ENCODE peak calls at places on chromosome 1, in five cellular contexts. One of them, this sample, is unnamed.

GRCh38 chr1:46458190-46458589 is 31.4 kb upstream of the DMBX1 start:
- DNase-seq in mesothelial cell of epicardium: no peak
- DNase-seq in fibroblast of villous mesenchyme: no peak
- DNase-seq in esophagus squamous epithelium: no peak
- DNase-seq in psoas muscle: peak; percentile 8
- DNase-seq in this sample: no peak

GRCh38 chr1:12171206-12172041 is 4.6 kb downstream of the TNFRSF1B start:
- DNase-seq in mesothelial cell of epicardium: no peak
- DNase-seq in psoas muscle: no peak
- DNase-seq in esophagus squamous epithelium: no peak
- DNase-seq in fibroblast of villous mesenchyme: no peak
- DNase-seq in this sample: no peak

GRCh38 chr1:220526294-220526693 is 1.6 kb upstream of the MARK1 start:
- DNase-seq in fibroblast of villous mesenchyme: no peak
- DNase-seq in mesothelial cell of epicardium: no peak
- DNase-seq in psoas muscle: no peak
- DNase-seq in esophagus squamous epithelium: no peak
- DNase-seq in this sample: no peak

GRCh38 chr1:204041803-204042505 is 31.0 kb upstream of the SOX13 start:
- DNase-seq in mesothelial cell of epicardium: no peak
- DNase-seq in psoas muscle: no peak
- DNase-seq in esophagus squamous epithelium: no peak
- DNase-seq in fibroblast of villous mesenchyme: peak; percentile 50
- DNase-seq in this sample: no peak

GRCh38 chr1:174134000-174134659 is 25.2 kb upstream of the RABGAP1L start:
- DNase-seq in psoas muscle: no peak
- DNase-seq in mesothelial cell of epicardium: no peak
- DNase-seq in esophagus squamous epithelium: no peak
- DNase-seq in fibroblast of villous mesenchyme: no peak
- DNase-seq in this sample: no peak

GRCh38 chr1:218585565-218586184 is 240.5 kb downstream of the TGFB2 start:
- DNase-seq in fibroblast of villous mesenchyme: peak; percentile 82
- DNase-seq in mesothelial cell of epicardium: no peak
- DNase-seq in psoas muscle: no peak
- DNase-seq in esophagus squamous epithelium: no peak
- DNase-seq in this sample: peak; percentile 32

GRCh38 chr1:31583995-31584868 is 7.9 kb downstream of the TINAGL1 start:
- DNase-seq in fibroblast of villous mesenchyme: peak; percentile 79
- DNase-seq in psoas muscle: peak; percentile 83
- DNase-seq in mesothelial cell of epicardium: no peak
- DNase-seq in esophagus squamous epithelium: no peak
- DNase-seq in this sample: no peak

GRCh38 chr1:181010789-181011188 is 11.9 kb downstream of the STX6 start:
- DNase-seq in esophagus squamous epithelium: no peak
- DNase-seq in fibroblast of villous mesenchyme: peak; percentile 32
- DNase-seq in psoas muscle: no peak
- DNase-seq in mesothelial cell of epicardium: no peak
- DNase-seq in this sample: peak; percentile 59

GRCh38 chr1:67559222-67559700 is 125.7 kb upstream of the GADD45A start:
- DNase-seq in mesothelial cell of epicardium: no peak
- DNase-seq in psoas muscle: peak; percentile 77
- DNase-seq in esophagus squamous epithelium: no peak
- DNase-seq in fibroblast of villous mesenchyme: peak; percentile 55
- DNase-seq in this sample: peak; percentile 71

GRCh38 chr1:77706321-77706720 is 23.9 kb upstream of the ZZZ3 start:
- DNase-seq in fibroblast of villous mesenchyme: peak; percentile 3
- DNase-seq in psoas muscle: no peak
- DNase-seq in mesothelial cell of epicardium: no peak
- DNase-seq in esophagus squamous epithelium: no peak
- DNase-seq in this sample: peak; percentile 36

GRCh38 chr1:166975361-166976129 is at the start of gene ILDR2:
- DNase-seq in fibroblast of villous mesenchyme: peak; percentile 16
- DNase-seq in mesothelial cell of epicardium: peak; percentile 32
- DNase-seq in psoas muscle: peak; percentile 66
- DNase-seq in esophagus squamous epithelium: no peak
- DNase-seq in this sample: no peak

GRCh38 chr1:8077120-8077573 is 51.0 kb upstream of the ERRFI1 start:
- DNase-seq in psoas muscle: peak; percentile 69
- DNase-seq in fibroblast of villous mesenchyme: peak; percentile 93
- DNase-seq in mesothelial cell of epicardium: no peak
- DNase-seq in esophagus squamous epithelium: no peak
- DNase-seq in this sample: peak; percentile 83

GRCh38 chr1:224784606-224785328 is 144.7 kb upstream of the DNAH14 start:
- DNase-seq in psoas muscle: no peak
- DNase-seq in mesothelial cell of epicardium: no peak
- DNase-seq in esophagus squamous epithelium: no peak
- DNase-seq in fibroblast of villous mesenchyme: peak; percentile 10
- DNase-seq in this sample: peak; percentile 30

GRCh38 chr1:47782414-47783165 is 214.6 kb downstream of the TRABD2B start:
- DNase-seq in fibroblast of villous mesenchyme: no peak
- DNase-seq in esophagus squamous epithelium: no peak
- DNase-seq in psoas muscle: peak; percentile 69
- DNase-seq in mesothelial cell of epicardium: no peak
- DNase-seq in this sample: no peak

GRCh38 chr1:9061949-9062555 is 7.4 kb downstream of the SLC2A5 start:
- DNase-seq in fibroblast of villous mesenchyme: no peak
- DNase-seq in esophagus squamous epithelium: no peak
- DNase-seq in mesothelial cell of epicardium: no peak
- DNase-seq in psoas muscle: no peak
- DNase-seq in this sample: no peak

DNA sequence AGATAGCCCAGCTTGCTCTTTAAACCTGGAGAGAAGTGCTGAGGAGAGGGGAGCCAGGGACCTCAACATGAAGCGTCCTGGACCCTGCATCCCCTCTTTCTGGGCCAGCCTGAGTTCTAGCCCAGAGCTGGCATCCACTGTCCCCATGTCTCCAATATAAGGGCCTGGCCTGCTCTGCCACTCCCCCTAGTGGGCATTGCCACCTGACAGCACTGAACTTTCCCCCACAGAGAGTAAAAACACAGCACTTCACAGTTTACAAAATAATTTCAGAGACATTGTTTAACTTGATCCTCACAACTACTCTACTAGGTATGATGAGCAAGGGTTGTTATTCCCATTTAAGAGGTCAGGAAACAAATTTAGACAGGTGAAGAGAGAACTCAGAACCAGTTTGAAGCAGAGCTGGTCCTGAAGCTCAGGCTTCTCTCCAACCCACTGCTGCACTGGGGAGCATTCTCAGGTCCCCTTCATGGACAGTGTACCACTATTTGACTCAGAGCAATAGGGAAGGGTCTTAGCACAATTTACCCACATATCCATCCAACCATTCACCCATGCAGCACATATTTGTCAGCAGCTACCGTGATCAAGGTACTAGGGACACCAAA is 151.2 kb downstream of the DMRTA2 start:
- DNase-seq in fibroblast of villous mesenchyme: no peak
- DNase-seq in psoas muscle: peak; percentile 56
- DNase-seq in esophagus squamous epithelium: no peak
- DNase-seq in mesothelial cell of epicardium: no peak
- DNase-seq in this sample: no peak
- TF ChIP-seq CTCF in fibroblast of villous mesenchyme: peak; percentile 46
- TF ChIP-seq CTCF in psoas muscle: peak; percentile 47
- TF ChIP-seq CTCF in esophagus squamous epithelium: peak; percentile 47
- TF ChIP-seq CTCF in mesothelial cell of epicardium: no peak
- TF ChIP-seq CTCF in this sample: peak; percentile 38

GRCh38 chr1:157380523-157380922 is 171.8 kb downstream of the FCRL5 start:
- DNase-seq in mesothelial cell of epicardium: no peak
- DNase-seq in esophagus squamous epithelium: no peak
- DNase-seq in psoas muscle: no peak
- DNase-seq in fibroblast of villous mesenchyme: no peak
- DNase-seq in this sample: no peak

GRCh38 chr1:157371826-157372225 is 180.5 kb downstream of the FCRL5 start:
- DNase-seq in mesothelial cell of epicardium: no peak
- DNase-seq in esophagus squamous epithelium: no peak
- DNase-seq in psoas muscle: no peak
- DNase-seq in fibroblast of villous mesenchyme: no peak
- DNase-seq in this sample: no peak

GRCh38 chr1:157382351-157382750 is 170.0 kb downstream of the FCRL5 start:
- DNase-seq in mesothelial cell of epicardium: no peak
- DNase-seq in fibroblast of villous mesenchyme: no peak
- DNase-seq in esophagus squamous epithelium: no peak
- DNase-seq in psoas muscle: no peak
- DNase-seq in this sample: no peak

GRCh38 chr1:157377216-157377821 is 175.0 kb downstream of the FCRL5 start:
- DNase-seq in mesothelial cell of epicardium: no peak
- DNase-seq in esophagus squamous epithelium: no peak
- DNase-seq in psoas muscle: no peak
- DNase-seq in fibroblast of villous mesenchyme: peak; percentile 34
- DNase-seq in this sample: peak; percentile 25
- TF ChIP-seq CTCF in mesothelial cell of epicardium: peak; percentile 45
- TF ChIP-seq CTCF in esophagus squamous epithelium: peak; percentile 40
- TF ChIP-seq CTCF in psoas muscle: no peak
- TF ChIP-seq CTCF in fibroblast of villous mesenchyme: peak; percentile 81
- TF ChIP-seq CTCF in this sample: peak; percentile 81

GRCh38 chr1:26285366-26286063 is 5.6 kb downstream of the SH3BGRL3 start:
- DNase-seq in esophagus squamous epithelium: no peak
- DNase-seq in psoas muscle: peak; percentile 81
- DNase-seq in fibroblast of villous mesenchyme: no peak
- DNase-seq in mesothelial cell of epicardium: no peak
- DNase-seq in this sample: no peak

GRCh38 chr1:26284597-26285351 is 4.9 kb downstream of the SH3BGRL3 start:
- DNase-seq in fibroblast of villous mesenchyme: peak; percentile 86
- DNase-seq in psoas muscle: peak; percentile 92
- DNase-seq in mesothelial cell of epicardium: no peak
- DNase-seq in esophagus squamous epithelium: peak; percentile 44
- DNase-seq in this sample: peak; percentile 92

GRCh38 chr1:26283871-26284596 is 4.1 kb downstream of the SH3BGRL3 start:
- DNase-seq in fibroblast of villous mesenchyme: no peak
- DNase-seq in mesothelial cell of epicardium: no peak
- DNase-seq in esophagus squamous epithelium: no peak
- DNase-seq in psoas muscle: no peak
- DNase-seq in this sample: no peak

GRCh38 chr1:26287033-26287711 is 7.3 kb downstream of the SH3BGRL3 start:
- DNase-seq in esophagus squamous epithelium: no peak
- DNase-seq in fibroblast of villous mesenchyme: no peak
- DNase-seq in mesothelial cell of epicardium: no peak
- DNase-seq in psoas muscle: peak; percentile 85
- DNase-seq in this sample: no peak

GRCh38 chr1:26286064-26286416 is 6.2 kb downstream of the SH3BGRL3 start:
- DNase-seq in psoas muscle: no peak
- DNase-seq in fibroblast of villous mesenchyme: no peak
- DNase-seq in esophagus squamous epithelium: no peak
- DNase-seq in mesothelial cell of epicardium: no peak
- DNase-seq in this sample: no peak
- TF ChIP-seq CTCF in psoas muscle: no peak
- TF ChIP-seq CTCF in fibroblast of villous mesenchyme: no peak
- TF ChIP-seq CTCF in esophagus squamous epithelium: no peak
- TF ChIP-seq CTCF in mesothelial cell of epicardium: no peak
- TF ChIP-seq CTCF in this sample: no peak

DNA sequence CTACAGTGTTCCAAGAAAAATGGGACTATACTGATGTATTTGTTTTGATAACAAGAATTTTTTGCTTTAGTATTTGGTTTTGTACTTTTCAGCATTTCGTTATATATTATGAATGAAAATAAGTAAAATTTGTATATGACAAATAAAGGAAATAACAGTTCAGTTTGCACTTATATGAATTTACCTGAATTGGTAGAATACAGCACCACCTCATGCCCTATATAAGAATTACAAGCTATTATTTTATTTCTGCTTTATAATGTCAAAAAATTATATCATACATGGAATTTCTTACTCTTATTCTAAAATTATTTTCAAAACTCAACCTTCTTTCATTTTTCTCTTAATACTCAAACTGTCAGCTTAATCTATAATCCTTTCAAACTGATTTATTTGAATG is 14.6 kb downstream of the EFCAB7 start:
- DNase-seq in esophagus squamous epithelium: no peak
- DNase-seq in psoas muscle: no peak
- DNase-seq in mesothelial cell of epicardium: no peak
- DNase-seq in fibroblast of villous mesenchyme: peak; percentile 13
- DNase-seq in this sample: no peak
- TF ChIP-seq CTCF in esophagus squamous epithelium: peak; percentile 54
- TF ChIP-seq CTCF in psoas muscle: peak; percentile 48
- TF ChIP-seq CTCF in mesothelial cell of epicardium: peak; percentile 60
- TF ChIP-seq CTCF in fibroblast of villous mesenchyme: peak; percentile 30
- TF ChIP-seq CTCF in this sample: peak; percentile 80

GRCh38 chr1:92461364-92462097 is 25.2 kb downstream of the GFI1 start:
- DNase-seq in mesothelial cell of epicardium: no peak
- DNase-seq in psoas muscle: no peak
- DNase-seq in esophagus squamous epithelium: no peak
- DNase-seq in fibroblast of villous mesenchyme: no peak
- DNase-seq in this sample: no peak
- TF ChIP-seq CTCF in mesothelial cell of epicardium: no peak
- TF ChIP-seq CTCF in psoas muscle: no peak
- TF ChIP-seq CTCF in esophagus squamous epithelium: no peak
- TF ChIP-seq CTCF in fibroblast of villous mesenchyme: no peak
- TF ChIP-seq CTCF in this sample: peak; percentile 43

This sample was measured in HFFc6.